ENCODE peak calls at places on chromosomes 5 and 9, in six cellular contexts. P is HepG2, R is transverse colon, M is GM12878, V is HCT116, J is stomach. U is an unnamed sample.

GRCh38 chr9:20321683-20322082 is 300.6 kb downstream of the MLLT3 start:
- DNase-seq in P (no peak), R (no peak), M (no peak), V (no peak), J (no peak), U (no peak)

GRCh38 chr9:113343732-113344231 is 3.7 kb upstream of the WDR31 start:
- DNase-seq in P (peak), R (peak), M (no peak), V (no peak), J (peak), U (no peak)

GRCh38 chr9:135040892-135041291 is 46.6 kb upstream of the OLFM1 start:
- DNase-seq in P (no peak), R (no peak), M (no peak), V (no peak), J (peak), U (no peak)

GRCh38 chr5:121251954-121252353 is 599.7 kb upstream of the FTMT start:
- DNase-seq in P (peak), R (no peak), M (no peak), V (peak), J (no peak), U (no peak)

GRCh38 chr5:94254214-94254613 is 364.2 kb downstream of the KIAA0825 start:
- DNase-seq in P (no peak), R (no peak), M (no peak), V (no peak), J (no peak), U (no peak)

GRCh38 chr9:6068983-6069382 is 53.6 kb upstream of the RANBP6 start:
- DNase-seq in P (no peak), R (no peak), M (peak), V (no peak), J (no peak), U (peak)

GRCh38 chr5:125550237-125550636 is 803.8 kb upstream of the ZNF608 start:
- DNase-seq in P (no peak), R (no peak), M (no peak), V (no peak), J (no peak), U (no peak)

GRCh38 chr5:135979510-135979909 is 24.7 kb upstream of the LECT2 start:
- DNase-seq in P (no peak), R (no peak), M (no peak), V (no peak), J (no peak), U (no peak)

GRCh38 chr9:21402387-21403247 is 6.3 kb upstream of the IFNA8 start:
- DNase-seq in P (no peak), R (no peak), M (no peak), V (no peak), J (no peak), U (peak)

GRCh38 chr9:87147803-87148202 is 200.5 kb upstream of the GAS1 start:
- DNase-seq in P (no peak), R (no peak), M (no peak), V (no peak), J (no peak), U (no peak)
- TF ChIP-seq POLR2AphosphoS5 in P (no peak), R (no peak), M (no peak), V (no peak), J (no peak), U (no peak)

DNA sequence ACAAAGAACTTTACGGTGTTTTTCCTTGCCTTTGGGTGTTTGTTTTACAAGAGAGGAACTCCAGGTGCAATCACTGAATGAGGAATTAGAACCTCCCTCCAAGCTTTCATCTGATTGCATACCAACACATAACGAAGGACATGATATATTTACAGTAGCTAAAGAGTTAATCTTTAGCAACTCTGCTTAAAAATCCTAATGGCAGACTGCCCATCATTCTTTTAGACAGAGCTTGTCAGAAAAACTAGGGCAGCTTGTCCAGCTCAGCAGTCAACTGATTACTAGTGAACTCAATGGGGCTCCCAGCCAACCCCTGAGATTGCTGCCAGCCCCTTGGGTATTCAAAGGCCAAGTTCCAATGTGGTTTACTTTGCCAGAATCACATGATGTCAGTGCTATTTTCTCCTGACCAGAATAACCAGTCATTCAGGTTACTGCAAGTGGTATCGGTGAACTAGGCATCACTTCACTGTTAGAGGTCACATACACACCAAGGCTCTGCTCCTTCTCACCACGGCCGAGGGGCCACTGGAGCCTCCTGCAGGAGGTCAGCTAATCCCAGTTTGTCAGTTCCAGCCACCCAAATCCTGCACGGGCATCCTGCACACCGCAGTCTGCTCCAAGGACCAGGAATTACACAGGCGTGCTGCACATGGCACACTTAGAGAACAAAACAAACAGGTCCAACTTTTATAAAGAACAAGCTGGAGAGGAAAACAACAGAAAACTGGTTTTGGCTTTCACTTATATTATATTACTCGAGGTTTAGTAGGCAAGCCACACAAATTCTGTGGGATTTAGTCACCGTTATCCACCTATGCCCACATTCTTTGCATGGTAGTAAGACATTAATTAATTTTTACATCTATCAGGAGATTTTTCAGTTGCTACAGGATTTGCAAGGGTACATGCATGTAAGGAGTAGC is 62.5 kb downstream of the NFIB start:
- DNase-seq in P (peak), R (peak), M (peak), V (peak), J (peak), U (no peak)
- TF ChIP-seq POLR2A in P (no peak), R (no peak), M (no peak), V (no peak), J (no peak), U (no peak)

DNA sequence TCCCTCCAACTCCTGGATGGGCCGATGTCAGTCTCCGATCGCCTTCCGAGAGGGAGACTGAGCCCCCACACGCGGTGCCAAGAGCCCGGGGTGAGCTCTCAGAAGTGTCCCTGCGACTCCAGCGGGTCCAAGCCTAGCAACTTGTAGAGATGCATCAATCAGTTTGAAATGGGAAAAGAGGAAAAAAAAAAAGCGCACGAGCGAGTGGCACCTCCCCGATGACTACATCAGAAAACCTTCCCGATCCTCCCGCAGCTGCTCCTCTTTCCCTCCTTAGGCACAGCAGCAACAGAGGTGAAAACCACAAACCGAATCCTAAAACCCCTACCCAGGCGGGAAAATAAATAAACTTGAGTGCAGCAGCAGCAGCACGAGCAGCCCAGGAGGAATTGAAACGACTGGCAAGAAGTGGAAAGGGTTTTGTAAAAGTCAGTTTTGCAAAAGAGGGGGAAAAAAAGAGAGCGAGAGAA is 1.0 kb upstream of the EFNA5 start:
- DNase-seq in P (no peak), R (peak), M (no peak), V (peak), J (no peak), U (peak)
- TF ChIP-seq POLR2AphosphoS5 in P (no peak), R (no peak), M (no peak), V (no peak), J (no peak), U (no peak)

GRCh38 chr5:17014686-17015085 is 78.6 kb upstream of the MYO10 start:
- DNase-seq in P (no peak), R (no peak), M (no peak), V (no peak), J (no peak), U (no peak)

DNA sequence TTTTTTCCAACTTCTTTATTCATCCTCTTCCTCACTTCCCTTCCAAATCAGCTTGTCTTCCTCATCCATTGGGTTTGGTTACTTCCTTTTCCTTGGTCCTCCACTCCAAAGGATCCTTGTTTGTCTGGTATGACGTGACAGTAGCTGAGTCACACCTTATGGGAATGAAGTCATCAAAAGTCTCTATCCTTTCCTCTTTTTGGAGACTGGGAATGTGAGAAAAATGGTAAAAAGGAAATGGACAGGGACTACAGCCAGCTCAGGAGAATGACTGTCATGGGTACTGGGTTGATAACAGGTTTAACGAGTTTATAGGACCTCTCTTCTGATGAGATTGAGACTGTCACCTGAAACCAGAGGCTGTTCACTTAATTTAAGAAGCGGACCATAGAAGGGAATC is 76.2 kb upstream of the MYO10 start:
- DNase-seq in P (no peak), R (no peak), M (no peak), V (no peak), J (no peak), U (no peak)
- TF ChIP-seq POLR2A in P (no peak), R (no peak), M (no peak), V (no peak), J (no peak), U (no peak)

DNA sequence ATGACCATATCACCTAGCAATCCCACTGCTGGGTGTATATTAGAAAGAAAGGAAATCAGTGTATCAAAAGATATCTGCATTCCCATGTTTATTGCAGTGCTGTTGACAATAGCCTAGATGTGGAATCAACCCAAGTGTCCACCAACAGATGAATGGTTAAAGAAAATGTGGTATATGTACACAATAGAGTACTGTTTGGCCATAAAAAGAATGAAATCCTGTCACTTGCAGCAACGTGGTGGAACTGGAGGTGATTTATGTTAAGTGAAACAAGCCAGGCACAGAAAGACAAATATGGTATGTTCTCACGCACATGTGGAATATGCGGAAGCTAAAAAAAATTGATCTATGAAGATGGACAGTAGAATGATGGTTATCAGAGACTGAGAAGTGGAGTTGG is 221.6 kb upstream of the DAP start:
- DNase-seq in P (no peak), R (no peak), M (no peak), V (no peak), J (no peak), U (no peak)
- TF ChIP-seq POLR2AphosphoS5 in P (no peak), R (no peak), M (no peak), V (no peak), J (no peak), U (no peak)

GRCh38 chr9:98922721-98923435 is 20.8 kb upstream of the COL15A1 start:
- DNase-seq in P (no peak), R (no peak), M (no peak), V (no peak), J (no peak), U (no peak)
- TF ChIP-seq POLR2A in P (no peak), R (no peak), M (no peak), V (no peak), J (no peak), U (no peak)

DNA sequence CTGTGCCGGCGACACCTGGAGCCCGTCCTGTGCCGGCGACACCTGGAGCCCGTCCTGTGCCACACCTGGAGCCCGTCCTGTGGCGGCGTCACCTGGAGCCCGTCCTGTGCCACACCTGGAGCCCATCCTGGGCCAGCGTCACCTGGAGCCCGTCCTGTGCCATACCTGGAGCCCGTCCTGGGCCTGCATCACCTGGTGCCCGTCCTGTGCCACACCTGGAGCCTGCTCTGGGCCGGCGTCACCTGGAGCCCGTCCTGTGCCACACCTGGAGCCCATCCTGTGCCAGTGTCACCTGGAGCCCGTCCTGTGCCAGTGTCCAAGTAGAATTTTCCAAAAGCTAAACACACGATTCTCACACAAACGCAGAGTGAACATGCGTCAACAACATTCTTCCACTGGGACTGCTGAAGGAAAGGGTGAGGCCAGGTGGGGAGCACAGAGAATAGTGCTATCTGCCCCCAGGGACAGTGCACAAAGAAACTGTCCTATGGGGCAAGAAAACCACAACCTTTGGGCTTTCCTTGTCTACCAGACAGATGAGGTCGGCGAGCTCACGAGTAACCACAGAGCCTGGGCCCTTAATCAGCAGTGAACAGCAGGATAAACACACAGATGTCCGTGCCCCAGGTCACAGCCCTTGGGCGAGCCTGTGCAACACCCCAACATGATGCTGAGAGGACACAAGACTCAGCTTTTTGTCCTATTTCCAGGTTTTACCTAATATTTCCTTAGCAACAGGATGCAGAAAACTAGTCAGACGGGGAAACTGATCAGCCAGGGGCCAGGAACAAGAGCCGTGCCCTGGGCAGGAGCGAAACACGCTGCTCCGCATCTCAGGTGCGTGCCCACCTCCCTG is 7.9 kb downstream of the QSOX2 start:
- DNase-seq in P (no peak), R (no peak), M (no peak), V (no peak), J (no peak), U (no peak)
- TF ChIP-seq POLR2AphosphoS5 in P (no peak), R (no peak), M (no peak), V (no peak), J (no peak), U (no peak)

GRCh38 chr9:96418920-96419690 is 935 bp upstream of the ZNF367 start:
- DNase-seq in P (peak), R (peak), M (no peak), V (no peak), J (peak), U (peak)
- TF ChIP-seq POLR2A in P (peak), R (peak), M (peak), V (peak), J (no peak), U (peak)

GRCh38 chr5:43775000-43775399 is 172.0 kb downstream of the NNT start:
- DNase-seq in P (no peak), R (no peak), M (no peak), V (no peak), J (no peak), U (no peak)

GRCh38 chr5:43771611-43772031 is 168.6 kb downstream of the NNT start:
- DNase-seq in P (no peak), R (no peak), M (no peak), V (no peak), J (no peak), U (no peak)

GRCh38 chr5:43773032-43773830 is 170.3 kb downstream of the NNT start:
- DNase-seq in P (peak), R (no peak), M (no peak), V (peak), J (no peak), U (no peak)

GRCh38 chr5:43772601-43773031 is 169.6 kb downstream of the NNT start:
- DNase-seq in P (no peak), R (no peak), M (no peak), V (peak), J (no peak), U (no peak)

DNA sequence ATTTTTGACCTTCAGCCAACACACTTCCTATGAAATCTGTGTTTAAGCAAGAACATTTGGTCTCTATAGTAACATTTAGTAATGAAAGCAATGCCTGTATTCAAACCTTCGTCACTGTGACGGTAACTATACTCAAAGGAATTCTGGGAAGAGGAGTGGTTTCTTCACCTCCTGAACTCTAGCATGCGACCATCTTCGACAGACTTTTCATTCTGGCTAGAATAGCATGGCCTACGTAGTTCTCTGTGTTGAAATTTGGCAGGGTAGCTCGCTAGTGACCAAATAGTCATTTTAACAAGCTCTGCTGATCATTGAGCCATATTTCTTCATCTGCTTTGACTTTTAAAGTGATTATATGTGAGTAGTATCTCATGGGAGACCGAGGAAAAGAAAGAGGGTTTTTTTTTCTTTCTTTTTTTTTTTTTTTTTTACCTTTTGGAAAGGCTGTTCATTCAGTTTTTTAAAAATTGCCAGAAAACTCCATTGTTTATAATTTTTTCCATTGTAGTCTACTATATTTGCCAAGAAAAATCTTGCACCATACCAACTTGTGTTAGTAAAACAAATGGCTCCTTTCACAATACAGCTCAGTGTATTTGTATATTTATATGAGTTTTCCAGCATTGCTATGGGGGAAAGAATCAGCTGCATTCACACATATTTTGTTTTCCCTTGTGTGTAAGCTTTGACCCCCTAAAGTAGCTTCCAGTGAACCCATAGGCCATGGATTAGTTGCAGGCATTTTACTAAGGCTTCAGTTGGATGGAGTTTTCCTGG is 166.8 kb downstream of the NNT start:
- DNase-seq in P (no peak), R (no peak), M (no peak), V (no peak), J (no peak), U (no peak)
- TF ChIP-seq POLR2AphosphoS5 in P (no peak), R (peak), M (no peak), V (no peak), J (no peak), U (no peak)

DNA sequence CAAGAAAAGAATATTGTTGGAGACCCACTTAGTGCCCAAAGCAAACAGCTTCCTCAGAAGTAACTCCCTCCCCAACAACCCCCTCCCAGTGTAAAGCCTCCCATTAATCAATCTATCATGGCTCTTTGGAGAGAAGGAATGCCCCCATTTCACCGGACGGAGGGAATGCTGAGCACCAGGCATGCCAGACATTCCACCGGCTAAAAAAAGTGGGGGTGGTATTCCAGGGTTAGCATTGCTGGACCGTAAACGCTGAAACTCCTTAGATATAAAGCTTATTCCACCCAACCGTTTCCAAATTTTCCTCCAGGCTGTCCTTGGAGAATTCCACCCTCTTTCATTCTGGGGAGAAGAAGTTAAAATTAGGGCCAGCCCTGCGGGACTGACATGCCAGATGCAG is 363 bp upstream of the MAMDC2 start:
- DNase-seq in P (no peak), R (no peak), M (no peak), V (no peak), J (no peak), U (no peak)
- TF ChIP-seq POLR2A in P (no peak), R (no peak), M (no peak), V (no peak), J (no peak), U (no peak)

U was measured in GM12892.